ENCODE peak calls at places on chromosomes 16 and 17, in five cellular contexts. C is neural progenitor cell, U is aorta, V is heart left ventricle, R is transverse colon. G is an unnamed sample.

GRCh38 chr17:56653877-56654276 is 60.4 kb downstream of the NOG start:
- DNase-seq in C (peak; percentile 82), U (no peak), V (no peak), R (no peak), G (no peak)

GRCh38 chr16:65917466-65917865 is 449.0 kb upstream of the CDH5 start:
- DNase-seq in C (no peak), U (no peak), V (no peak), R (no peak), G (no peak)

GRCh38 chr16:2209258-2210008 is 1.2 kb downstream of the BRICD5 start:
- DNase-seq in C (no peak), U (no peak), V (no peak), R (no peak), G (no peak)

GRCh38 chr17:59859444-59860025 is 33.2 kb downstream of the TUBD1 start:
- DNase-seq in C (no peak), U (no peak), V (no peak), R (no peak), G (no peak)

GRCh38 chr17:47851764-47852112 is 775 bp upstream of the SP6 start:
- DNase-seq in C (peak; percentile 54), U (no peak), V (no peak), R (no peak), G (no peak)

GRCh38 chr17:50266384-50267073 is 7.7 kb upstream of the TMEM92 start:
- DNase-seq in C (no peak), U (peak; percentile 88), V (no peak), R (peak; percentile 39), G (peak; percentile 21)

GRCh38 chr17:45923511-45924268 is 29.3 kb downstream of the MAPT start:
- DNase-seq in C (no peak), U (no peak), V (no peak), R (no peak), G (peak; percentile 11)

GRCh38 chr16:81097230-81097629 is 1.0 kb upstream of the GCSH start:
- DNase-seq in C (no peak), U (no peak), V (no peak), R (no peak), G (no peak)

GRCh38 chr17:56947741-56948140 is 13.1 kb downstream of the COIL start:
- DNase-seq in C (no peak), U (no peak), V (no peak), R (no peak), G (no peak)

GRCh38 chr16:22814330-22815105 is 556 bp downstream of the HS3ST2 start:
- DNase-seq in C (peak; percentile 70), U (no peak), V (no peak), R (no peak), G (no peak)

GRCh38 chr16:50458694-50459271 is 89.4 kb upstream of the NKD1 start:
- DNase-seq in C (no peak), U (no peak), V (no peak), R (no peak), G (no peak)

GRCh38 chr17:46072998-46073397 is 73.9 kb downstream of the STH start:
- DNase-seq in C (no peak), U (no peak), V (no peak), R (no peak), G (no peak)

GRCh38 chr16:72291121-72291520 is 119.2 kb upstream of the PMFBP1 start:
- DNase-seq in C (no peak), U (no peak), V (no peak), R (no peak), G (no peak)

GRCh38 chr16:7653746-7654145 is 321.1 kb downstream of the RBFOX1 start:
- DNase-seq in C (no peak), U (no peak), V (no peak), R (no peak), G (no peak)

GRCh38 chr16:17252064-17252463 is 218.7 kb downstream of the XYLT1 start:
- DNase-seq in C (no peak), U (no peak), V (no peak), R (no peak), G (no peak)

GRCh38 chr17:2980211-2980903 is 83.0 kb downstream of the OR1D5 start:
- DNase-seq in C (no peak), U (no peak), V (no peak), R (no peak), G (no peak)

GRCh38 chr16:27892879-27893278 is 170.6 kb downstream of the GSG1L start:
- DNase-seq in C (peak; percentile 34), U (no peak), V (no peak), R (no peak), G (no peak)

GRCh38 chr16:12131755-12132154 is 155.2 kb downstream of the SNX29 start:
- DNase-seq in C (no peak), U (no peak), V (no peak), R (no peak), G (no peak)

GRCh38 chr17:65503557-65503956 is 57.9 kb downstream of the AXIN2 start:
- DNase-seq in C (no peak), U (no peak), V (no peak), R (no peak), G (no peak)

GRCh38 chr16:55489119-55489955 is 10.3 kb downstream of the MMP2 start:
- DNase-seq in C (no peak), U (no peak), V (no peak), R (no peak), G (no peak)

GRCh38 chr17:9192010-9192409 is 170.7 kb downstream of the NTN1 start:
- DNase-seq in C (no peak), U (no peak), V (no peak), R (no peak), G (no peak)

GRCh38 chr16:67210069-67210937 is 11.4 kb downstream of the ELMO3 start:
- DNase-seq in C (no peak), U (no peak), V (no peak), R (no peak), G (no peak)

GRCh38 chr17:35299108-35299507 is 56.2 kb downstream of the SLFN5 start:
- DNase-seq in C (no peak), U (no peak), V (no peak), R (no peak), G (no peak)

GRCh38 chr16:55418586-55418985 is 60.4 kb upstream of the MMP2 start:
- DNase-seq in C (peak; percentile 37), U (no peak), V (no peak), R (no peak), G (no peak)

GRCh38 chr17:35312346-35312745 is 61.1 kb downstream of the SLFN11 start:
- DNase-seq in C (no peak), U (no peak), V (no peak), R (no peak), G (no peak)

GRCh38 chr16:83717308-83717707 is 90.5 kb upstream of the HSBP1 start:
- DNase-seq in C (peak; percentile 57), U (no peak), V (no peak), R (no peak), G (no peak)

GRCh38 chr17:5011928-5012327 is 14.2 kb downstream of the KIF1C start:
- DNase-seq in C (no peak), U (no peak), V (no peak), R (no peak), G (no peak)

GRCh38 chr17:8467527-8467926 is 31.8 kb downstream of the NDEL1 start:
- DNase-seq in C (no peak), U (no peak), V (no peak), R (no peak), G (no peak)

GRCh38 chr17:66836063-66837005 is 1.4 kb downstream of the CACNG5 start:
- DNase-seq in C (no peak), U (no peak), V (no peak), R (no peak), G (no peak)
- H3K27ac ChIP-seq in C (no peak overlapping the region), U (no peak overlapping the region), V (no peak overlapping the region), R (no peak overlapping the region), G (no peak overlapping the region)

GRCh38 chr17:72644481-72644880 is 448.0 kb downstream of the SLC39A11 start:
- DNase-seq in C (no peak), U (no peak), V (no peak), R (no peak), G (no peak)
- H3K36me3 ChIP-seq in C (no peaks in the 10 kb centered on the region), U (no peaks in the 10 kb centered on the region), V (peaks cover 10% of the 10 kb centered on the region), R (no peaks in the 10 kb centered on the region), G (no peaks in the 10 kb centered on the region)

DNA sequence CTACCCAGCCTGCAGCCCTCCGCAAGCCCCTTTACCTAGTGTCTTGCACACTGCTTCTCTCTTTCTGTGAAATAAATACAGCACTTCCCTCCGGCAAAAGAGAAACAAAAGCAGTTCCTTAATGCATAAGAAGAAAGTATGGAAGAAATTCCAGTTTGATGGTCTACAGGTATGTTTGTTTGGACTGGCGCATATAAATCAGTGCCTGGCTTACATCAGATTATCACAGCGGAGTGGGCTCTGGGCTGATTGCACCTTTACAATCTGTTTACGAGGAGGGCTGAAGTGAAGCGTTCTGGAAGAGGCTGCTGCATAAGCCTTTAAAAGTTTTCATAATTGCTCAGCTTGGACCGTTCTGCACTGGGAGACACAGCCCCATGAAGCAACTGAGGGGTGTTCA is 153.5 kb upstream of the FOXF1 start:
- DNase-seq in C (no peak), U (no peak), V (no peak), R (no peak), G (no peak)
- H3K27ac ChIP-seq in C (no peak overlapping the region), U (no peak overlapping the region), V (no peak overlapping the region), R (no peak overlapping the region), G (no peak overlapping the region)

GRCh38 chr17:37146578-37147119 is 197.9 kb downstream of the AATF start:
- DNase-seq in C (no peak), U (no peak), V (no peak), R (no peak), G (no peak)
- H3K36me3 ChIP-seq in C (peaks cover 3% of the 10 kb centered on the region), U (no peaks in the 10 kb centered on the region), V (no peaks in the 10 kb centered on the region), R (peaks cover 3% of the 10 kb centered on the region), G (no peaks in the 10 kb centered on the region)

DNA sequence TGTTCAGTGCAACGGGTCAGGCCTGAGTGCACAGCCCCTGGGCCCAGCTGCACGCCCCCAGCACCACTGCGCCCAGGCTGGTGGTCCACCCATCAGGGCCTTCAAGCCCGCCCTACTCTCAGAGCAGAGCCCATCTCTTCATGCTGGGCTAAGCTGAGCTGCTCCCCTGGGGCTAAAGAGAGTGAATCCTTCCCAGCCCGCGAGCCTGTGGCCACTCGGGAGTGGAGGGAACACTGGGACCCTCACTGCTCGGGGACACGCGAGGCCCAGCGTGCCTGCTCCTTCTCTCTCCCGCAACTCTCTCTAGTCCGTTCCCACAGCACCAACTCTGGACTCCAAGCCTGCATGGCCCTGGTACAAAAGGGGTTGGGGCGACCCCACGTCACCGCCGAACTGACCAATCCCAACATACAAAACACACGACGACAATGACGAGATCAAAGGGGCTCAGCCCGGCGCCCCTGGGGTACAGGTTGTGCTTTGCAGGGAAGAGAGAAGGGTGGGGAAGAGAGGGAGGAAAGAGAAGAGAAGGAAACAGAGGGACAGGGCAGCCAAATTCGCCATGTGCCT is 4.1 kb upstream of the SIRT7 start:
- DNase-seq in C (no peak), U (no peak), V (no peak), R (no peak), G (no peak)
- H3K27ac ChIP-seq in C (no peak overlapping the region), U (no peak overlapping the region), V (no peak overlapping the region), R (peak overlapping the region; percentile 75), G (no peak overlapping the region)

GRCh38 chr16:88597856-88598491 is 27.8 kb downstream of the ZC3H18 start:
- DNase-seq in C (no peak), U (no peak), V (no peak), R (no peak), G (no peak)
- H3K36me3 ChIP-seq in C (no peaks in the 10 kb centered on the region), U (peaks cover 3% of the 10 kb centered on the region), V (peaks cover 65% of the 10 kb centered on the region), R (peaks cover 31% of the 10 kb centered on the region), G (peaks cover 40% of the 10 kb centered on the region)

GRCh38 chr16:4051591-4051990 is 64.7 kb downstream of the ADCY9 start:
- DNase-seq in C (no peak), U (no peak), V (no peak), R (no peak), G (no peak)
- H3K27ac ChIP-seq in C (no peak overlapping the region), U (no peak overlapping the region), V (peak overlapping the region; percentile 87), R (no peak overlapping the region), G (no peak overlapping the region)

G was measured in adrenal gland.